ENCODE peak calls at places on chromosomes 12 and 14, in four cellular contexts. P, G, E and O are unnamed samples.

GRCh38 chr12:121753844-121754264 is 39.6 kb downstream of the RHOF start:
- DNase-seq in P (no peak), G (no peak), E (no peak), O (no peak)

GRCh38 chr12:3282271-3282670 is 205.1 kb downstream of the TSPAN9 start:
- DNase-seq in P (no peak), G (no peak), E (no peak), O (no peak)

GRCh38 chr14:53304726-53305381 is 151.7 kb upstream of the DDHD1 start:
- DNase-seq in P (no peak), G (no peak), E (no peak), O (peak; percentile 9)

GRCh38 chr12:65496617-65497016 is 218.1 kb downstream of the MSRB3 start:
- DNase-seq in P (no peak), G (no peak), E (no peak), O (no peak)

GRCh38 chr12:15757553-15758255 is 31.5 kb downstream of the EPS8 start:
- DNase-seq in P (no peak), G (peak; percentile 95), E (no peak), O (peak; percentile 97)

GRCh38 chr12:118611295-118611694 is 234.9 kb downstream of the SUDS3 start:
- DNase-seq in P (no peak), G (no peak), E (no peak), O (peak; percentile 53)

GRCh38 chr14:58026219-58026618 is 125.8 kb downstream of the ARMH4 start:
- DNase-seq in P (no peak), G (no peak), E (no peak), O (no peak)

GRCh38 chr14:95918466-95918865 is 41.8 kb downstream of the TUNAR start:
- DNase-seq in P (no peak), G (no peak), E (no peak), O (no peak)

GRCh38 chr14:99273724-99274345 is 1.8 kb upstream of the BCL11B start:
- DNase-seq in P (peak; percentile 22), G (no peak), E (no peak), O (no peak)

GRCh38 chr12:1234073-1234472 is 243.1 kb downstream of the ERC1 start:
- DNase-seq in P (no peak), G (peak; percentile 7), E (no peak), O (peak; percentile 37)

GRCh38 chr14:73269729-73270651 is 32.7 kb downstream of the PAPLN start:
- DNase-seq in P (no peak), G (peak; percentile 56), E (no peak), O (peak; percentile 43)

GRCh38 chr12:40689576-40689975 is 2.7 kb upstream of the CNTN1 start:
- DNase-seq in P (no peak), G (no peak), E (no peak), O (no peak)

GRCh38 chr12:51890511-51891171 is 2.7 kb downstream of the ANKRD33 start:
- DNase-seq in P (no peak), G (no peak), E (no peak), O (no peak)

GRCh38 chr14:60250318-60251035 is 1.5 kb downstream of the PPM1A start:
- DNase-seq in P (no peak), G (peak; percentile 45), E (no peak), O (peak; percentile 37)

GRCh38 chr14:91263329-91263728 is 18.8 kb upstream of the GPR68 start:
- DNase-seq in P (no peak), G (no peak), E (no peak), O (no peak)

GRCh38 chr12:56256326-56256960 is 1.7 kb downstream of the ANKRD52 start:
- DNase-seq in P (no peak), G (peak; percentile 68), E (no peak), O (peak; percentile 74)

GRCh38 chr14:99568567-99569560 is 35.1 kb downstream of the CCDC85C start:
- DNase-seq in P (no peak), G (peak; percentile 43), E (no peak), O (peak; percentile 86)

GRCh38 chr12:92759634-92760268 is 57.0 kb downstream of the PLEKHG7 start:
- DNase-seq in P (no peak), G (peak; percentile 94), E (no peak), O (peak; percentile 94)